ENCODE peak calls at places on chromosomes 7 and 10, in eight cellular contexts. F is HCEC 1CT; T is anterior cingulate cortex; E is activated CD4-positive, alpha-beta memory T cell treated with anti-CD3 and anti-CD28 coated beads, Interleukin-2, amount 10 ng/mL, durations not matched to agents 7 days and 5 days; S is activated T-cell treated with anti-CD3 and anti-CD28 coated beads for 1 hour; M is hepatocyte; X is AG09309; D is fibroblast of lung. C is an unnamed sample.

GRCh38 chr7:14767716-14768425 is 134.7 kb downstream of the DGKB start:
- DNase-seq in E (no peak), X (no peak), D (peak), S (no peak), M (no peak), T (no peak), F (no peak), C (peak)

GRCh38 chr10:89342219-89342966 is 14.6 kb downstream of the IFIT3 start:
- DNase-seq in E (no peak), T (peak), S (no peak), D (peak), M (no peak), F (peak), X (no peak), C (peak)

GRCh38 chr7:6165521-6166325 is 106.7 kb downstream of the CYTH3 start:
- DNase-seq in T (no peak), M (no peak), X (no peak), S (no peak), D (no peak), E (no peak), F (no peak), C (no peak)

GRCh38 chr7:29597266-29597665 is 33.6 kb downstream of the PRR15 start:
- DNase-seq in F (no peak), M (no peak), E (no peak), T (no peak), D (no peak), X (no peak), S (no peak), C (no peak)

GRCh38 chr7:2040201-2040892 is 192.4 kb downstream of the MAD1L1 start:
- DNase-seq in T (no peak), F (no peak), S (no peak), M (no peak), D (no peak), X (no peak), E (no peak), C (no peak)

GRCh38 chr7:96273716-96274115 is 48.2 kb downstream of the SLC25A13 start:
- DNase-seq in E (no peak), T (no peak), D (no peak), F (no peak), X (no peak), S (no peak), M (no peak), C (no peak)

GRCh38 chr7:107924841-107925490 is 34.0 kb downstream of the DLD start:
- DNase-seq in D (no peak), S (no peak), F (no peak), T (no peak), E (no peak), X (no peak), M (no peak), C (no peak)

GRCh38 chr10:112288526-112288925 is 5.3 kb downstream of the TECTB start:
- DNase-seq in E (no peak), T (no peak), F (no peak), S (no peak), X (no peak), D (no peak), M (no peak), C (no peak)

GRCh38 chr10:74753295-74754211 is 72.8 kb upstream of the KAT6B start:
- DNase-seq in F (no peak), E (no peak), M (peak), T (no peak), S (no peak), X (peak), D (no peak), C (peak)

GRCh38 chr7:157352506-157352905 is 15.7 kb downstream of the DNAJB6 start:
- DNase-seq in D (no peak), S (no peak), E (no peak), T (no peak), X (no peak), M (no peak), F (no peak), C (peak)

GRCh38 chr10:132458595-132459251 is 61.7 kb downstream of the PWWP2B start:
- DNase-seq in S (peak), M (peak), T (peak), E (peak), X (no peak), D (no peak), F (no peak), C (peak)

GRCh38 chr7:108652886-108653285 is 83.2 kb downstream of the DNAJB9 start:
- DNase-seq in D (no peak), X (no peak), M (no peak), T (no peak), S (no peak), E (no peak), F (no peak), C (no peak)

GRCh38 chr7:104979167-104979841 is 34.7 kb upstream of the KMT2E start:
- DNase-seq in X (peak), E (no peak), D (peak), F (peak), M (peak), T (no peak), S (no peak), C (peak)

GRCh38 chr7:100200693-100201092 is 19.1 kb upstream of the PVRIG start:
- DNase-seq in F (no peak), M (peak), S (no peak), E (no peak), T (no peak), D (no peak), X (no peak), C (no peak)

GRCh38 chr10:17092216-17092944 is 37.2 kb downstream of the CUBN start:
- DNase-seq in X (no peak), D (no peak), F (no peak), T (no peak), S (no peak), M (no peak), E (no peak), C (no peak)

GRCh38 chr10:59895629-59896116 is 10.7 kb downstream of the CCDC6 start:
- DNase-seq in F (no peak), X (no peak), S (no peak), T (no peak), D (no peak), M (peak), E (no peak), C (no peak)